ENCODE peak calls at places on chromosomes 1 and 21, in nine cellular contexts. C is colonic mucosa; O is mammary epithelial cell; F is tibial nerve; B is A549; X is AG04450; V is cardiac muscle cell; M is GM23248; A is CD8-positive, alpha-beta memory T cell. P is an unnamed sample. For H3K9me3, the result is how much of the 10 kb centered on the place peaks cover.

GRCh38 chr1:200029035-200029623 is 1.6 kb downstream of the NR5A2 start:
- DNase-seq in M (peak), A (no peak), C (peak), O (peak), B (peak), X (no peak), F (no peak), V (peak), P (no peak)

GRCh38 chr1:15866696-15867687 is 19.5 kb downstream of the SPEN start:
- DNase-seq in B (no peak), O (peak), A (no peak), C (no peak), M (peak), V (peak), F (no peak), X (no peak), P (no peak)

GRCh38 chr1:89602871-89603404 is 30.0 kb upstream of the LRRC8C start:
- DNase-seq in B (no peak), M (no peak), V (no peak), C (no peak), O (no peak), F (no peak), A (no peak), X (no peak), P (no peak)

GRCh38 chr21:32741336-32741735 is 13.5 kb upstream of the SYNJ1 start:
- DNase-seq in O (no peak), B (no peak), X (no peak), F (no peak), V (no peak), M (no peak), A (no peak), C (no peak), P (no peak)

GRCh38 chr1:67788251-67788796 is 44.9 kb downstream of the GNG12 start:
- DNase-seq in F (no peak), O (no peak), M (no peak), X (no peak), A (no peak), C (no peak), V (peak), B (no peak), P (no peak)

GRCh38 chr1:234698624-234699023 is 88.6 kb upstream of the IRF2BP2 start:
- DNase-seq in F (no peak), M (no peak), V (no peak), A (no peak), O (no peak), X (no peak), B (no peak), C (no peak), P (no peak)

GRCh38 chr1:231808990-231809389 is 182.4 kb downstream of the DISC1 start:
- DNase-seq in F (no peak), V (peak), O (peak), X (no peak), C (no peak), M (peak), A (no peak), B (no peak), P (no peak)

GRCh38 chr1:167121375-167122120 is 27.7 kb downstream of the STYXL2 start:
- DNase-seq in F (no peak), V (peak), O (peak), C (peak), M (peak), X (no peak), A (no peak), B (peak), P (no peak)

GRCh38 chr21:45612096-45613019 is 31.2 kb upstream of the PCBP3 start:
- DNase-seq in B (no peak), X (peak), A (no peak), V (peak), F (no peak), O (peak), C (no peak), M (peak), P (no peak)

GRCh38 chr1:115507256-115507589 is 134.5 kb upstream of the VANGL1 start:
- DNase-seq in X (no peak), C (no peak), M (peak), V (peak), O (no peak), F (peak), B (peak), A (no peak), P (no peak)

GRCh38 chr1:6275826-6276764 is 15.2 kb upstream of the GPR153 start:
- DNase-seq in X (peak), C (peak), A (no peak), O (no peak), V (peak), F (peak), B (no peak), M (peak), P (no peak)

GRCh38 chr1:5565726-5566125 is 426.5 kb downstream of the NPHP4 start:
- DNase-seq in O (no peak), A (no peak), B (no peak), X (no peak), C (peak), V (no peak), F (no peak), M (no peak), P (no peak)

GRCh38 chr1:23548704-23549143 is 10.6 kb downstream of the ID3 start:
- DNase-seq in O (no peak), X (no peak), M (peak), A (no peak), V (peak), B (no peak), C (no peak), F (no peak), P (no peak)

GRCh38 chr1:156319664-156320063 is 18.4 kb downstream of the CCT3 start:
- DNase-seq in X (no peak), B (peak), M (peak), C (no peak), F (peak), V (peak), A (no peak), O (no peak), P (peak)

GRCh38 chr1:164155337-164155850 is 403.6 kb upstream of the PBX1 start:
- DNase-seq in V (no peak), B (peak), F (no peak), M (no peak), C (no peak), A (no peak), X (no peak), O (no peak), P (no peak)

GRCh38 chr1:31394628-31395193 is 18.3 kb upstream of the SERINC2 start:
- DNase-seq in O (peak), A (peak), C (peak), B (peak), V (peak), X (peak), M (peak), F (peak), P (peak)

GRCh38 chr1:114458208-114458777 is 52.7 kb downstream of the TRIM33 start:
- DNase-seq in F (no peak), V (peak), O (peak), X (no peak), B (peak), C (no peak), M (peak), A (no peak), P (no peak)

GRCh38 chr1:97017895-97018294 is 296.3 kb downstream of the PTBP2 start:
- DNase-seq in V (no peak), A (no peak), C (no peak), X (no peak), O (no peak), F (no peak), M (no peak), B (peak), P (no peak)

GRCh38 chr1:88649932-88650331 is 34.1 kb upstream of the PKN2 start:
- DNase-seq in F (no peak), X (no peak), B (no peak), C (no peak), V (no peak), O (no peak), M (no peak), A (no peak), P (no peak)

GRCh38 chr1:49728377-49728776 is 295.4 kb downstream of the AGBL4 start:
- DNase-seq in X (no peak), O (peak), A (no peak), F (no peak), B (no peak), V (no peak), C (no peak), M (no peak), P (no peak)

GRCh38 chr21:43824883-43825609 is 35.7 kb downstream of the RRP1 start:
- DNase-seq in X (no peak), O (no peak), V (no peak), F (no peak), C (peak), B (no peak), A (no peak), M (no peak), P (no peak)

GRCh38 chr1:73593379-73593778 is 604.6 kb downstream of the LRRIQ3 start:
- DNase-seq in F (no peak), O (peak), C (peak), X (peak), V (peak), A (no peak), M (peak), B (peak), P (no peak)

GRCh38 chr1:173302890-173303829 is 96.0 kb upstream of the TNFSF4 start:
- DNase-seq in A (no peak), V (peak), C (no peak), B (no peak), X (no peak), F (no peak), M (no peak), O (no peak), P (no peak)

GRCh38 chr1:226766565-226766964 is 27.5 kb upstream of the ITPKB start:
- DNase-seq in V (no peak), F (no peak), A (no peak), O (no peak), B (no peak), X (no peak), C (no peak), M (no peak), P (no peak)

GRCh38 chr21:42039911-42040351 is 29.8 kb upstream of the ZBTB21 start:
- DNase-seq in B (no peak), X (peak), M (peak), V (peak), A (no peak), C (no peak), F (no peak), O (no peak), P (no peak)

GRCh38 chr21:46038871-46039397 is 57.4 kb downstream of the COL6A1 start:
- DNase-seq in X (no peak), C (no peak), F (peak), V (peak), M (peak), B (no peak), A (no peak), O (no peak), P (no peak)

GRCh38 chr1:236397173-236397759 is 3.2 kb downstream of the EDARADD start:
- DNase-seq in V (peak), O (no peak), A (no peak), F (no peak), B (no peak), C (no peak), X (no peak), M (no peak), P (no peak)

GRCh38 chr1:25030674-25031589 is 100.9 kb upstream of the RUNX3 start:
- DNase-seq in V (no peak), B (no peak), M (peak), F (no peak), O (peak), C (no peak), A (peak), X (no peak), P (no peak)

GRCh38 chr1:170219163-170219562 is 73.4 kb downstream of the NTMT2 start:
- DNase-seq in O (no peak), X (no peak), V (no peak), C (no peak), F (no peak), B (no peak), A (no peak), M (no peak), P (no peak)

GRCh38 chr21:29175408-29176147 is 45.1 kb downstream of the MAP3K7CL start:
- DNase-seq in V (peak), X (no peak), O (no peak), F (no peak), B (peak), M (peak), C (no peak), A (no peak), P (no peak)

GRCh38 chr1:112417985-112418607 is 22.1 kb downstream of the CTTNBP2NL start:
- DNase-seq in B (no peak), A (no peak), X (no peak), F (no peak), V (no peak), O (no peak), M (no peak), C (no peak), P (no peak)

GRCh38 chr1:248670003-248670402 is 14.7 kb upstream of the OR2T27 start:
- DNase-seq in B (peak), A (no peak), V (no peak), X (no peak), O (peak), C (no peak), M (no peak), F (no peak), P (no peak)
- H3K9me3 ChIP-seq in B (under half), A (under half), V (under half), X (under half), O (under half), C (under half), M (under half), F (under half), P (under half)

DNA sequence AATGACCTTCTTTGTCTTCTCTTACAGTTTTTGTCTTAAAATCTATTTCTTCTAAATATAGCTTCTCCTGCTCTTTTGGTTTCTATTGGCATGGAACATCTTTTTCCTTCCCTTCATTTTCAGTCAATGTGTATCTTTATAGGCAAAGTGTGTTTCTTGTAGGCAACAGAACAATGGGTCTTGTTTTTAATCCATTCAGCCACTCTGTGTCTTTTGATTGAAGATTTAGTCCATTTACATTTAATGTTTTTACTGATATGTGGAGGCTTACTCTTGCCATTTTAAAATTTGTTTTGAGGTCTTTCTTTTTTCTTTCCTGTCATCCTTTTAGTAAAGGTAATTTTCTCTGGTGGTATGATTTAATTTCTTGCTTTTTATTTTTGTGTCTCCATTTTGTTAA is 271.2 kb upstream of the ZP4 start:
- DNase-seq in M (no peak), F (no peak), B (no peak), X (no peak), O (no peak), A (no peak), C (no peak), V (no peak), P (no peak)
- H3K9me3 ChIP-seq in M (under half), F (under half), B (under half), X (under half), O (under half), A (under half), C (under half), V (under half), P (under half)

GRCh38 chr1:239633432-239633831 is 247.1 kb downstream of the CHRM3 start:
- DNase-seq in A (no peak), C (no peak), B (no peak), O (no peak), X (no peak), M (no peak), V (no peak), F (no peak), P (no peak)
- H3K9me3 ChIP-seq in A (under half), C (under half), B (under half), O (under half), X (under half), M (under half), V (under half), F (under half), P (under half)

GRCh38 chr1:100346387-100346786 is 5.9 kb upstream of the CDC14A start:
- DNase-seq in B (no peak), A (no peak), M (no peak), F (no peak), O (no peak), X (no peak), C (no peak), V (no peak), P (no peak)
- H3K9me3 ChIP-seq in B (under half), A (under half), M (under half), F (under half), O (under half), X (under half), C (under half), V (under half), P (under half)

DNA sequence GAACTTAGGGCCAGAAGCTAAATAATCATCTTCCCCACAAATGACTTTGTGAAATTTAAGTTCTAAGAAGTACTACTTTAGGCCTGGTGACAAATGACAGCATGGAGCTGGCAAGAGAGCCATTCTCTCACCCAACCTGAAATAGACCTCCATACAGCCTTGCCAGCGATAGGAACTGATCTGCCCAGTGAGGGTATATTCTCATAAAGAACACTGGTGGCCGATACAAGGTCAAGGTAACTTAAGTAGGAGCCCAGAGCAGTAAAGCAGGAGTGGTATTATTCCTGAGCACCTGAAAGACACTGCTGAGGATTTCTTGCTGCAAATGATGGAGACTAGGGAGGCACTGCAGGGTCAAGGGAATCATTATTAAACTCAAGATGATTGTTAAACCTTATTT is 2.6 kb upstream of the TTLL7 start:
- DNase-seq in F (no peak), A (no peak), B (no peak), O (no peak), M (no peak), X (no peak), C (no peak), V (no peak), P (no peak)
- H3K9me3 ChIP-seq in F (under half), A (under half), B (under half), O (under half), M (under half), X (under half), C (under half), V (under half), P (under half)

GRCh38 chr21:38814126-38815059 is 8.7 kb downstream of the ETS2 start:
- DNase-seq in O (no peak), V (no peak), A (no peak), X (no peak), C (peak), F (no peak), B (no peak), M (no peak), P (no peak)
- H3K9me3 ChIP-seq in O (under half), V (under half), A (under half), X (under half), C (under half), F (under half), B (under half), M (under half), P (under half)

GRCh38 chr1:2856076-2856390 is 54.5 kb upstream of the TTC34 start:
- DNase-seq in C (no peak), B (no peak), O (no peak), V (no peak), F (no peak), M (no peak), X (no peak), A (no peak), P (peak)

GRCh38 chr1:2854611-2855010 is 53.1 kb upstream of the TTC34 start:
- DNase-seq in B (no peak), X (no peak), F (no peak), M (no peak), O (no peak), C (no peak), V (no peak), A (no peak), P (no peak)

GRCh38 chr1:2855206-2856075 is 53.9 kb upstream of the TTC34 start:
- DNase-seq in C (no peak), X (no peak), O (no peak), V (no peak), A (no peak), F (no peak), B (no peak), M (no peak), P (peak)

GRCh38 chr1:2854151-2854550 is 52.7 kb upstream of the TTC34 start:
- DNase-seq in X (no peak), M (no peak), B (no peak), O (no peak), F (no peak), V (no peak), C (no peak), A (no peak), P (no peak)

DNA sequence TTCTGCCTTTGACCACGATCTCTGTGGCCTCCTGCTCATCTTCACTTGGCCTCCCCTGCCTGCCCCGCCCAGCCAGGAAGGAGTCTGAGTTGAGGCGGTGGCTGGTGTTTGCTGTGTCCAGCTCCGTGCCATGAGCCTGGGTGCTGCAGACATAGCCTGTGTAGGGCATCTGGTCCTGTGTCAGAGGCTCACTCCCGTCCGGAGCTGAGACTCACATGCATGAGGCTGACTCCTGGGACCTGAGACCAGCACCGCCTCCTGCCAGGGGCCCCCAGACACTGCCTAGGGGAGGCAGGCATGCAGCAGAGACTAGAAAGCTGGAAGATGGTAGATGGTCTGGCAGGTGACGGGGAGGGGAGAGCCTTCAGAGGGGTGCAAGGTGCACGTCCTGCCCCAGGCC is 52.2 kb upstream of the TTC34 start:
- DNase-seq in M (no peak), F (no peak), O (no peak), X (no peak), V (no peak), B (no peak), A (no peak), C (no peak), P (no peak)
- H3K9me3 ChIP-seq in M (under half), F (under half), O (under half), X (half or more), V (under half), B (under half), A (under half), C (under half), P (under half)

DNA sequence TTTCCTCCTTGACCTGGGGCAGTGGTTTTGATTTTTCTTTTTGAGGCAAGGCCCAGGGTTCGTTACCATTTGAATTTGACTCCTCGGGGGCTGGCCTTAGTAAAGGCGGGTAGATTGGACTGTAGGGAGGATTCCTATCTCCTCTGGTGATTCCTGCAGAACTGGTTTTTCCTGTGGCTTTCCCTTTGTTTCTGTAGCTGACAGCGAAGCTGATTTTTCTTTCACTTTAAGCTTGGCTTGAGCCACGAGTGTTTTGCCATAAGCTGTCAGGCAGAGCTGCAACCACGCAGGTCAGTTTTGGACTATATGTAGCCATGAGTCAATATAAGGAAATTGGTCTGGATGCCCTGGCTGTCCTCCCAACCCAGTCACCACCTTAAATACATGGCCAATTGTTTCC is 28.7 kb upstream of the KCNJ15 start:
- DNase-seq in A (no peak), M (no peak), F (no peak), V (no peak), O (peak), X (no peak), C (peak), B (no peak), P (no peak)
- H3K9me3 ChIP-seq in A (under half), M (under half), F (half or more), V (under half), O (under half), X (under half), C (under half), B (half or more), P (under half)